ENCODE peak calls at places on chromosomes 5 and 9, in six cellular contexts. P, F, L, W, N and H are unnamed samples.

GRCh38 chr9:133160742-133161541 is 2.8 kb downstream of the GBGT1 start:
- DNase-seq in F (no peak), W (peak; percentile 45), N (peak; percentile 54), P (peak; percentile 71), L (peak; percentile 70), H (peak; percentile 73)

GRCh38 chr9:37026085-37026935 is 7.8 kb downstream of the PAX5 start:
- DNase-seq in F (no peak), L (no peak), P (no peak), N (peak; percentile 40), W (no peak), H (no peak)

GRCh38 chr5:14011089-14012004 is 66.9 kb upstream of the DNAH5 start:
- DNase-seq in P (peak; percentile 88), F (peak; percentile 97), W (peak; percentile 58), L (peak; percentile 88), N (peak; percentile 95), H (peak; percentile 85)

GRCh38 chr5:146568161-146568560 is 52.2 kb upstream of the GPR151 start:
- DNase-seq in P (no peak), N (no peak), L (no peak), W (no peak), F (no peak), H (no peak)

GRCh38 chr5:146770546-146770945 is 108.0 kb downstream of the PPP2R2B start:
- DNase-seq in L (no peak), F (no peak), N (no peak), W (no peak), P (no peak), H (no peak)

GRCh38 chr5:102986074-102986473 is 133.9 kb downstream of the GIN1 start:
- DNase-seq in L (no peak), N (no peak), P (no peak), F (no peak), W (no peak), H (no peak)

GRCh38 chr5:154477382-154478223 is 424 bp downstream of the HAND1 start:
- DNase-seq in N (peak; percentile 44), L (no peak), P (peak; percentile 23), F (no peak), W (no peak), H (no peak)

GRCh38 chr9:20462410-20462809 is 159.9 kb downstream of the MLLT3 start:
- DNase-seq in P (no peak), F (no peak), W (no peak), N (peak; percentile 8), L (no peak), H (no peak)

GRCh38 chr5:13859285-13859684 is 85.2 kb downstream of the DNAH5 start:
- DNase-seq in W (no peak), L (no peak), N (no peak), F (no peak), P (no peak), H (no peak)

GRCh38 chr9:84266087-84266561 is 74.4 kb downstream of the SLC28A3 start:
- DNase-seq in L (no peak), P (no peak), W (no peak), F (no peak), N (no peak), H (no peak)

GRCh38 chr9:131237311-131237710 is 39.0 kb downstream of the FAM78A start:
- DNase-seq in F (peak; percentile 11), W (no peak), N (no peak), P (no peak), L (no peak), H (no peak)

GRCh38 chr9:129669141-129669718 is 3.8 kb downstream of the PRRX2 start:
- DNase-seq in F (no peak), W (no peak), L (no peak), P (peak; percentile 49), N (no peak), H (no peak)

GRCh38 chr5:175501759-175502158 is 23.4 kb downstream of the SFXN1 start:
- DNase-seq in W (no peak), F (no peak), P (no peak), N (no peak), L (no peak), H (no peak)

GRCh38 chr9:129560849-129561248 is 60.1 kb downstream of the C9orf50 start:
- DNase-seq in N (no peak), W (no peak), P (peak; percentile 68), L (no peak), F (no peak), H (no peak)

GRCh38 chr9:131227112-131228058 is 48.9 kb downstream of the FAM78A start:
- DNase-seq in N (no peak), W (no peak), F (no peak), L (peak; percentile 27), P (peak; percentile 68), H (no peak)

GRCh38 chr9:3884736-3885135 is 358.9 kb upstream of the RFX3 start:
- DNase-seq in F (no peak), P (no peak), W (no peak), N (peak; percentile 38), L (no peak), H (no peak)

GRCh38 chr5:109689740-109690455 is at the start of gene MAN2A1:
- DNase-seq in P (peak; percentile 85), N (peak; percentile 66), L (peak; percentile 81), F (peak; percentile 85), W (peak; percentile 71), H (peak; percentile 76)

GRCh38 chr9:21153688-21154608 is 12.3 kb upstream of the IFNW1 start:
- DNase-seq in F (no peak), P (peak; percentile 11), N (peak; percentile 7), W (no peak), L (no peak), H (no peak)

GRCh38 chr9:121360975-121361374 is 9.1 kb downstream of the STOM start:
- DNase-seq in L (no peak), F (no peak), P (no peak), W (no peak), N (no peak), H (no peak)

GRCh38 chr9:136791466-136792276 is 527 bp downstream of the TMEM141 start:
- DNase-seq in W (no peak), P (peak; percentile 57), L (peak; percentile 50), F (no peak), N (peak; percentile 75), H (peak; percentile 71)

GRCh38 chr5:158180407-158180806 is 321.5 kb upstream of the CLINT1 start:
- DNase-seq in N (no peak), F (no peak), L (no peak), P (no peak), W (no peak), H (no peak)

GRCh38 chr9:77899679-77900354 is 131.8 kb downstream of the GNAQ start:
- DNase-seq in L (no peak), N (no peak), P (no peak), F (no peak), W (no peak), H (no peak)

GRCh38 chr5:162334944-162335343 is 267.4 kb downstream of the GABRG2 start:
- DNase-seq in F (no peak), L (no peak), N (no peak), W (no peak), P (no peak), H (no peak)

GRCh38 chr9:76655121-76655531 is 109.1 kb upstream of the PCA3 start:
- DNase-seq in L (no peak), F (no peak), P (no peak), N (no peak), W (no peak), H (no peak)

GRCh38 chr9:35521708-35522107 is 31.8 kb downstream of the RUSC2 start:
- DNase-seq in F (no peak), P (no peak), N (no peak), W (no peak), L (peak; percentile 40), H (no peak)
- H3K27ac ChIP-seq in F (peak overlapping the region; percentile 99), P (no peak overlapping the region), N (no peak overlapping the region), W (peak overlapping the region; percentile 64), L (peak overlapping the region; percentile 92), H (peak overlapping the region; percentile 80)

DNA sequence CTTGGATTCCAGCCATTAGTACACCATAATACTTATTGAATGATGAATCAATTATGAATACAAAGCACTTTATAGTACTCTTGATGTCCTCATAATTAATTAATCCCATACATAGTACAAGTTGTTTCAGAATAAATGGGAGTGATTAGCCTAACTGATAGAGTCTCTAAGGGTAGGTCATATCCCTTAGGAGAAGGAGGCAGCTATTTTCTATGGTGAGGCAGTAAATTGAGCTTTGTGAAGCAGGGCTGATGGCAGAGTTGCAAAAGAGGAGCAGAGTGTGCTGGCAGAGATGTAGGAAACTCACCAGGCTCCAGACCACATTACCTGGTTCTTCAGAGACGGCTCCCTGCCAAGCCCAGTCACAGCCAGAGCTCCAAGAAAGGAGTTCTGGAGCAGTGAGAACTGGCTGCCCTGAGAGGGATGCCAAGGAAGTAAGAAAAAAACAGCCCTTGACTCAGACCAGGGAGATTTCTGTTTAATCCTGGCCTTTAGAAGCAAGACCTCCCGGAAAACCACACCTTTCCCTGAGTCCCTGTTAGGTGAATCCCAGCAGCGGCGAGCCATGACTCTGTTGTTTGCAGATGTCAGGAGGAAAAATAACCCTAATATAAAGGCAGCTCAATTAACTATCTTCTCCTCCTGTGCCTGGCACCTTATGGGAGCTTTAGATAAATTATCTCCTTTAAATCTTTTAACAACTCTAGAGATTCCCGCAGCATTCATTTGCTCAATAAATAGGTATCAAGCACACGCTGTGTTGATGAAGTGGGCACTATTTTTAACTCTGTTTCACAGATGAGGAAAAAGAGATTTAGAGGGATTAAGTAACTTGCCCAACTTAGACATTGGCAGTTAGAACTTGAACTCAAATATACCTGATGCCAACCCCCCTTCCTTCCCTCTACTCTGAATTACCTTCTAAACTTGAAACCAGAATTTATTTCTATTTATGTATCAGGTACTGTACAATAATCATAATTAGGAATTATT is 112.7 kb downstream of the SH3TC2 start:
- DNase-seq in W (peak; percentile 61), L (peak; percentile 73), F (peak; percentile 89), N (no peak), P (no peak), H (peak; percentile 76)
- H3K27ac ChIP-seq in W (no peak overlapping the region), L (peak overlapping the region; percentile 97), F (peak overlapping the region; percentile 85), N (no peak overlapping the region), P (no peak overlapping the region), H (peak overlapping the region; percentile 78)

DNA sequence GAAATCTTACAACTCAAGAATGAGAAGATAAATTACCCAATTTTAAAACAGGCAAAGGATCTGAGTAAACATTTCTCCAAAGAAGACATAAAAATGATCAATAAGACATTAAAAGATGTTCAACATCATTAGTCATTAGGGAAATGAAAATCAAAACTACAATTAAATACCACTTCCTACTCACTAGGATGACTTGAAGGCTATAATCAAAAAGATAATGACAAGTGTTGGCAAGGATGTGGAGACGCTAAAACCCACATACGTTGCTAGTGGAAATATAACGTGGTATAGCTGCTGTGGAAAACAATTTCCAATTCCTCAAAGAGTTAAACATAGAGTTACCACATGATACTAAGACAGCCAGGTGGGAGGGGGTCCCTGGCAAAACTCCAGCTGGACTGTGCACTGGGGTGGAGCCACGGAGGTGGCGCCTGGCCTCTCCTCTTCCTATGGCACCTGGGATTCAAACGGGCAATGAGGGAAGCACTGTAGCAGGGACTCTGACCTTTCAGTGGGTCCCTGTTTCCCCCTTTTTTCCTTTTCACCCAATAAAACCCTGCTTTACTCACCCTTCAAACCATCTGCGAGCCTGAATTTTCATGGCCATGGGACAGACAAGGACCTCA is 5.9 kb downstream of the ARSB start:
- DNase-seq in F (no peak), W (no peak), P (no peak), L (no peak), N (no peak), H (no peak)
- H3K27ac ChIP-seq in F (no peak overlapping the region), W (no peak overlapping the region), P (no peak overlapping the region), L (no peak overlapping the region), N (no peak overlapping the region), H (no peak overlapping the region)

DNA sequence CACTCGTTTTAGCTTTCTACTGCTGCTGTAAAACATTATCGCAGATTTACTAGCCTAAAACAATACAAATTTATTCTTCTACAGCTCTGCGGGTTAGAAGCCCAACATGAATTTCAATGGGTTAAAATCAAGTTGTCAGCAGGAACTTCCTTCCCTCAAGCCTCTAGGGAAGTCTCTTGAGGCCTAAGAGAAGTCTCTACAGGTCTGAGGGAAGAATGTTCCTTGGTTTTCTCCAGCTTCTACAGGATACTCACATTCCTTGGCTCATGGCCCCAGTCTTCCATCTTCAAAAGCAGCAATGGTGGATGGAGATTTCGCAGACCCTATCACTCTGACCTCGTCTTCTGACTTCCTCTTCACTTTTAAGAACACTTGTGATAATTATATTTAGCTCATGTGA is 21.6 kb upstream of the SSBP2 start:
- DNase-seq in P (no peak), N (no peak), F (no peak), L (no peak), W (no peak), H (no peak)
- H3K27ac ChIP-seq in P (no peak overlapping the region), N (no peak overlapping the region), F (no peak overlapping the region), L (no peak overlapping the region), W (no peak overlapping the region), H (no peak overlapping the region)